ENCODE peak calls at places on chromosomes 13 and 19, in four cellular contexts. One of them, this sample, is unnamed.
A peak's percentile ranks its signal among the peaks of the same experiment; 100 is the strongest.

GRCh38 chr19:45934551-45935230 is 20.1 kb upstream of the NANOS2 start:
- DNase-seq in stimulated activated CD8-positive, alpha-beta memory T cell treated with anti-CD3 and anti-CD28 coated beads, Interleukin-4, amount 100 ng/mL, for 48 hours: no peak
- DNase-seq in renal cortical epithelial cell: no peak
- DNase-seq in heart left ventricle: no peak
- DNase-seq in this sample: no peak

GRCh38 chr19:16117594-16118033 is 5.9 kb downstream of the RAB8A start:
- DNase-seq in stimulated activated CD8-positive, alpha-beta memory T cell treated with anti-CD3 and anti-CD28 coated beads, Interleukin-4, amount 100 ng/mL, for 48 hours: peak; percentile 46
- DNase-seq in renal cortical epithelial cell: no peak
- DNase-seq in heart left ventricle: no peak
- DNase-seq in this sample: no peak

GRCh38 chr19:11256189-11256588 is 6.1 kb downstream of the DOCK6 start:
- DNase-seq in stimulated activated CD8-positive, alpha-beta memory T cell treated with anti-CD3 and anti-CD28 coated beads, Interleukin-4, amount 100 ng/mL, for 48 hours: no peak
- DNase-seq in renal cortical epithelial cell: peak; percentile 30
- DNase-seq in heart left ventricle: peak; percentile 84
- DNase-seq in this sample: peak; percentile 71

GRCh38 chr19:6378036-6378435 is 2.3 kb upstream of the PSPN start:
- DNase-seq in stimulated activated CD8-positive, alpha-beta memory T cell treated with anti-CD3 and anti-CD28 coated beads, Interleukin-4, amount 100 ng/mL, for 48 hours: no peak
- DNase-seq in renal cortical epithelial cell: peak; percentile 65
- DNase-seq in heart left ventricle: no peak
- DNase-seq in this sample: no peak

GRCh38 chr13:98910501-98910951 is 67.3 kb downstream of the DOCK9 start:
- DNase-seq in stimulated activated CD8-positive, alpha-beta memory T cell treated with anti-CD3 and anti-CD28 coated beads, Interleukin-4, amount 100 ng/mL, for 48 hours: no peak
- DNase-seq in renal cortical epithelial cell: peak; percentile 70
- DNase-seq in heart left ventricle: no peak
- DNase-seq in this sample: no peak

GRCh38 chr13:93915269-93915809 is 564.1 kb downstream of the DCT start:
- DNase-seq in stimulated activated CD8-positive, alpha-beta memory T cell treated with anti-CD3 and anti-CD28 coated beads, Interleukin-4, amount 100 ng/mL, for 48 hours: no peak
- DNase-seq in renal cortical epithelial cell: peak; percentile 55
- DNase-seq in heart left ventricle: no peak
- DNase-seq in this sample: no peak

GRCh38 chr13:29702912-29703351 is 107.4 kb upstream of the SLC7A1 start:
- DNase-seq in stimulated activated CD8-positive, alpha-beta memory T cell treated with anti-CD3 and anti-CD28 coated beads, Interleukin-4, amount 100 ng/mL, for 48 hours: no peak
- DNase-seq in renal cortical epithelial cell: no peak
- DNase-seq in heart left ventricle: peak; percentile 66
- DNase-seq in this sample: peak; percentile 28

GRCh38 chr13:103730407-103730806 is 664.2 kb upstream of the SLC10A2 start:
- DNase-seq in stimulated activated CD8-positive, alpha-beta memory T cell treated with anti-CD3 and anti-CD28 coated beads, Interleukin-4, amount 100 ng/mL, for 48 hours: no peak
- DNase-seq in renal cortical epithelial cell: no peak
- DNase-seq in heart left ventricle: peak; percentile 68
- DNase-seq in this sample: peak; percentile 62

This sample was measured in left ventricle myocardium inferior.